ENCODE peak calls at places on chromosomes 7 and 10, in five cellular contexts. J, L, S, Y and Z are unnamed samples.

GRCh38 chr7:1325246-1325645 is 92.6 kb downstream of the UNCX start:
- DNase-seq in J (no peak), L (no peak), S (no peak), Y (no peak), Z (no peak)

GRCh38 chr7:134089446-134089845 is 37.7 kb upstream of the LRGUK start:
- DNase-seq in J (no peak), L (no peak), S (no peak), Y (no peak), Z (no peak)

GRCh38 chr10:70528726-70529362 is 50.3 kb downstream of the PALD1 start:
- DNase-seq in J (no peak), L (no peak), S (no peak), Y (no peak), Z (no peak)

GRCh38 chr7:63113713-63114285 is 884.9 kb upstream of the ZNF722 start:
- DNase-seq in J (no peak), L (no peak), S (no peak), Y (no peak), Z (no peak)

GRCh38 chr10:62811159-62811875 is 4.8 kb downstream of the EGR2 start:
- DNase-seq in J (no peak), L (no peak), S (no peak), Y (peak), Z (peak)

GRCh38 chr10:17785276-17785935 is 23.7 kb upstream of the MRC1 start:
- DNase-seq in J (no peak), L (no peak), S (no peak), Y (no peak), Z (no peak)

GRCh38 chr7:125279956-125280355 is 350.3 kb upstream of the POT1 start:
- DNase-seq in J (no peak), L (no peak), S (no peak), Y (no peak), Z (no peak)

GRCh38 chr10:117262296-117263293 is 21.7 kb downstream of the SLC18A2 start:
- DNase-seq in J (no peak), L (peak), S (no peak), Y (no peak), Z (no peak)

GRCh38 chr7:5774136-5774535 is 7.3 kb downstream of the RNF216 start:
- DNase-seq in J (no peak), L (no peak), S (no peak), Y (no peak), Z (no peak)

GRCh38 chr10:22444219-22444788 is 99.0 kb downstream of the SPAG6 start:
- DNase-seq in J (no peak), L (no peak), S (no peak), Y (no peak), Z (no peak)

GRCh38 chr7:157952050-157952667 is 615.4 kb downstream of the DNAJB6 start:
- DNase-seq in J (peak), L (no peak), S (no peak), Y (no peak), Z (no peak)

GRCh38 chr10:29631049-29631339 is 3.8 kb downstream of the SVIL start:
- DNase-seq in J (no peak), L (no peak), S (no peak), Y (no peak), Z (no peak)

GRCh38 chr10:89327803-89328441 is at the start of gene IFIT3:
- DNase-seq in J (no peak), L (peak), S (no peak), Y (peak), Z (no peak)

GRCh38 chr7:117186631-117187030 is 136.2 kb downstream of the WNT2 start:
- DNase-seq in J (no peak), L (no peak), S (no peak), Y (no peak), Z (no peak)

GRCh38 chr7:27129729-27130539 is 623 bp downstream of the HOXA4 start:
- DNase-seq in J (peak), L (no peak), S (no peak), Y (no peak), Z (no peak)

GRCh38 chr7:8373856-8374255 is 59.6 kb upstream of the NXPH1 start:
- DNase-seq in J (no peak), L (no peak), S (no peak), Y (no peak), Z (no peak)

GRCh38 chr10:133302230-133302629 is 6.4 kb downstream of the TUBGCP2 start:
- DNase-seq in J (no peak), L (no peak), S (no peak), Y (no peak), Z (no peak)

GRCh38 chr10:90960355-90960814 is 39.5 kb upstream of the ANKRD1 start:
- DNase-seq in J (no peak), L (no peak), S (peak), Y (no peak), Z (no peak)

GRCh38 chr7:107994366-107994765 is 8.6 kb downstream of the LAMB1 start:
- DNase-seq in J (no peak), L (no peak), S (no peak), Y (no peak), Z (no peak)

GRCh38 chr7:39644170-39644569 is 20.8 kb downstream of the RALA start:
- DNase-seq in J (no peak), L (no peak), S (no peak), Y (no peak), Z (no peak)

GRCh38 chr7:20229652-20230500 is 12.7 kb upstream of the MACC1 start:
- DNase-seq in J (no peak), L (no peak), S (no peak), Y (no peak), Z (no peak)

GRCh38 chr10:32004161-32004591 is 52.0 kb downstream of the KIF5B start:
- DNase-seq in J (no peak), L (peak), S (peak), Y (no peak), Z (no peak)

GRCh38 chr10:28873540-28873939 is 196.2 kb downstream of the BAMBI start:
- DNase-seq in J (no peak), L (no peak), S (no peak), Y (no peak), Z (no peak)

GRCh38 chr10:28509286-28509685 is 23.6 kb upstream of the WAC start:
- DNase-seq in J (no peak), L (no peak), S (no peak), Y (no peak), Z (no peak)

GRCh38 chr10:33753389-33753788 is 418.9 kb upstream of the NRP1 start:
- DNase-seq in J (no peak), L (no peak), S (no peak), Y (no peak), Z (no peak)

GRCh38 chr7:497946-498655 is 21.5 kb downstream of the PDGFA start:
- DNase-seq in J (no peak), L (no peak), S (no peak), Y (no peak), Z (no peak)